ENCODE peak calls at places on chromosomes 11 and 22, in six cellular contexts. U, L, J, F, M and G are unnamed samples.

GRCh38 chr11:113906038-113906437 is 1.4 kb downstream of the HTR3B start:
- DNase-seq in F (peak; percentile 50), U (peak; percentile 30), L (peak; percentile 35), M (no peak), J (no peak), G (peak; percentile 22)

GRCh38 chr22:41830174-41830573 is 2.7 kb upstream of the SREBF2 start:
- DNase-seq in L (no peak), J (no peak), U (no peak), F (no peak), M (no peak), G (no peak)

GRCh38 chr11:44329472-44330230 is 19.7 kb upstream of the ALX4 start:
- DNase-seq in U (no peak), F (no peak), M (no peak), J (no peak), L (no peak), G (no peak)

GRCh38 chr11:102426000-102426399 is 26.6 kb downstream of the TMEM123 start:
- DNase-seq in M (no peak), F (no peak), J (no peak), L (no peak), U (no peak), G (no peak)

GRCh38 chr11:33016654-33017053 is 976 bp downstream of the DEPDC7 start:
- DNase-seq in M (no peak), F (peak; percentile 35), L (no peak), J (no peak), U (no peak), G (no peak)

GRCh38 chr11:42824067-42824466 is 487.7 kb upstream of the API5 start:
- DNase-seq in U (no peak), L (no peak), F (no peak), M (no peak), J (no peak), G (no peak)

GRCh38 chr11:74015919-74016684 is 7.2 kb upstream of the UCP3 start:
- DNase-seq in M (no peak), U (peak; percentile 46), J (no peak), L (no peak), F (no peak), G (no peak)

GRCh38 chr11:129605815-129606214 is 209.8 kb upstream of the TMEM45B start:
- DNase-seq in L (no peak), J (no peak), F (no peak), M (no peak), U (no peak), G (no peak)

GRCh38 chr11:18775492-18776292 is 15.9 kb downstream of the PTPN5 start:
- DNase-seq in M (peak; percentile 34), L (peak; percentile 86), F (peak; percentile 32), J (peak; percentile 68), U (peak; percentile 70), G (peak; percentile 59)

GRCh38 chr22:47776329-47776728 is 1013.9 kb downstream of the TBC1D22A start:
- DNase-seq in U (no peak), L (no peak), M (no peak), J (no peak), F (no peak), G (no peak)

GRCh38 chr11:11044137-11044855 is 186.4 kb upstream of the ZBED5 start:
- DNase-seq in J (no peak), L (no peak), U (no peak), F (no peak), M (no peak), G (no peak)

GRCh38 chr11:121513807-121514206 is 61.0 kb upstream of the SORL1-AS1 start:
- DNase-seq in U (no peak), L (no peak), J (no peak), F (no peak), M (no peak), G (no peak)

GRCh38 chr11:76680517-76681425 is 10.2 kb upstream of the LRRC32 start:
- DNase-seq in U (peak; percentile 66), J (no peak), F (peak; percentile 50), M (peak; percentile 49), L (peak; percentile 87), G (peak; percentile 75)

GRCh38 chr11:70099578-70100282 is 21.6 kb downstream of the ANO1 start:
- DNase-seq in L (no peak), U (no peak), J (no peak), F (no peak), M (no peak), G (peak; percentile 4)

GRCh38 chr22:45553333-45554039 is 50.8 kb downstream of the FBLN1 start:
- DNase-seq in U (peak; percentile 68), M (peak; percentile 72), J (no peak), L (peak; percentile 87), F (peak; percentile 92), G (peak; percentile 95)

GRCh38 chr11:33317662-33318061 is 60.5 kb downstream of the HIPK3 start:
- DNase-seq in M (no peak), F (peak; percentile 22), J (no peak), L (no peak), U (no peak), G (no peak)

GRCh38 chr11:87659807-87660206 is 515.4 kb downstream of the RAB38 start:
- DNase-seq in U (no peak), M (no peak), F (no peak), L (no peak), J (no peak), G (no peak)

GRCh38 chr11:61158691-61159381 is 2.4 kb downstream of the VPS37C start:
- DNase-seq in J (no peak), U (no peak), F (peak; percentile 42), L (no peak), M (no peak), G (peak; percentile 82)

DNA sequence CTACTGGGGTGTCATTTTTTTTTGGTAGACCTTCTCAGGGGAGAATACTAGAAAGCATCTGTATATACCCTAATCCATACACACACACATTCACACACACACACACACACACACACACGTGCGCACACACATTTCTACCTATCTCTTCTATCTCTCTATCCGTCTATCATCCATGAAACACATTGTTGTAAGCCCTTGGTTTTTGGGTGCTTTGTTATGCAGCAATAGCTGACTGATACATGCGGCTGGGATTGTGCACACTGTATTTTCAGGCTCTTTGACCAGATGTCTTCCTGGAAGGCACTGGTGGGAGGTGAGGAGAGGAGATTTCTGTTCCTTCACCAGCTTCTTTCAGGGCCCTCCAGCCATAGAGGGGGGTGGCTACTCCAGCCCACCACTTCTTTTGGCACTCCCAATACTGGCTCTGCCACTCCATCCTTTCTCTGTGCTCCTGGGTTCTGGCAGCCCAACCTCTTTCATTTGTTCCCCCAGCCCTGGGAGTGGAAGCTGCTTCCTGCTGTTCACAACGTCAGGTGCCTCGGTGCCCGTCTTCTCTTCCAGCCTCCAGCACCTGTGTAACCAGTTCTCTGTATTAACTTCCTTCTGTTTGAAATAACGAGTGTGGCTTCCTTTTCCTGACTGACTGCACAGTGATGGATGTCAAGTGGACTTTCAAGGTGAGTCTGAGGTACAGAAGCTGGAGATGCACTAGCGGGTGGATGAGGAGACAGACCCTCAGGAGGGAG is 12.4 kb upstream of the MUC2 start:
- DNase-seq in U (no peak), J (no peak), L (no peak), M (no peak), F (no peak), G (no peak)
- TF ChIP-seq CTCF in U (no peak), J (no peak), L (no peak), M (no peak), F (no peak), G (no peak)

GRCh38 chr11:9362393-9362863 is 22.0 kb upstream of the IPO7 start:
- DNase-seq in M (no peak), L (no peak), U (no peak), J (no peak), F (no peak), G (no peak)

GRCh38 chr11:9367551-9367950 is 16.9 kb upstream of the IPO7 start:
- DNase-seq in L (no peak), M (no peak), U (no peak), F (no peak), J (no peak), G (no peak)

GRCh38 chr11:9363954-9364912 is 20.2 kb upstream of the IPO7 start:
- DNase-seq in F (peak; percentile 99), U (peak; percentile 96), M (peak; percentile 90), L (peak; percentile 85), J (peak; percentile 96), G (peak; percentile 95)
- TF ChIP-seq CTCF in F (peak; percentile 16), U (no peak), M (no peak), L (no peak), J (no peak), G (no peak)

GRCh38 chr11:17385926-17386325 is 2.5 kb downstream of the KCNJ11 start:
- DNase-seq in F (no peak), U (no peak), J (no peak), L (no peak), M (no peak), G (no peak)

GRCh38 chr11:17387811-17388210 is 648 bp downstream of the KCNJ11 start:
- DNase-seq in L (no peak), M (no peak), U (no peak), F (no peak), J (no peak), G (no peak)

GRCh38 chr11:17387280-17387679 is 1.2 kb downstream of the KCNJ11 start:
- DNase-seq in J (no peak), F (no peak), U (no peak), M (no peak), L (no peak), G (no peak)

GRCh38 chr11:17385492-17385891 is 3.0 kb downstream of the KCNJ11 start:
- DNase-seq in L (no peak), J (no peak), M (no peak), U (no peak), F (no peak), G (no peak)

DNA sequence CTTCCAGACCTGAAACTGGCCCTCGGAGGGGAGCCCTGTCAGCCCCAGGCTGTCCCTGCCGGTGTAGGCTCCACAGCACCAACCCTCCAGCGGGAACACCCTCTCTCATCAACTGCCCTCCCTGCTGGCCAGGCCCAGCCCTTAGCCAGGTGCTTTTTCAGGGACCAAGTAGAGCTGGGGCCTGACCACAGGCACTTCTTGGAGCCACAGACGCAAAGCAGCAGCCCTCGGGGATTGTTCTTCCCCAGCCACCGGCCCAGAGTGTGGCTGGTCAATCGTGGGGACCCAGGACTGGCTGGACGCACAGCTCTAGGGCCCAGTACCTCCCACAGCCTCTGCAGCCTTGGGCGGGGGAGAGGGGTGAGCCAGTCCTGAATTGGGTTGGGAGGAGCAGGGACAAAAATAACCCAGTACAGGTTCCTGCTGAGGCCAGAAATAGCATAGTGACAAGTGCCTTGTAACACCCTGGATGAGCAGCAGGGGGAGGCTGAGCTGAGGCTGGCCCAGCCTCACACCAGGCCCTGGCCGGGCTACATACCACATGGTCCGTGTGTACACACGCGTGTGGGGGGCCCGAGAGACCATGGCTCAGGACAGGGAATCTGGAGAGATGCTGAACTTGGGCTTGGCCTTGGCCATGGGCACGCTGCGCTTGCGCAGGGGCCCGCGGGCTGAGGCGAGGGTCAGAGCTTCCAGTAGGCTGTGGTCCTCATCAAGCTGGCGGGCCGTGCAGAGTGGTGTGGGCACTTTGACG is 2.0 kb downstream of the KCNJ11 start:
- DNase-seq in U (peak; percentile 80), M (no peak), J (peak; percentile 63), L (peak; percentile 76), F (peak; percentile 20), G (peak; percentile 46)
- TF ChIP-seq CTCF in U (peak; percentile 53), M (no peak), J (peak; percentile 74), L (peak; percentile 75), F (peak; percentile 79), G (peak; percentile 76)

DNA sequence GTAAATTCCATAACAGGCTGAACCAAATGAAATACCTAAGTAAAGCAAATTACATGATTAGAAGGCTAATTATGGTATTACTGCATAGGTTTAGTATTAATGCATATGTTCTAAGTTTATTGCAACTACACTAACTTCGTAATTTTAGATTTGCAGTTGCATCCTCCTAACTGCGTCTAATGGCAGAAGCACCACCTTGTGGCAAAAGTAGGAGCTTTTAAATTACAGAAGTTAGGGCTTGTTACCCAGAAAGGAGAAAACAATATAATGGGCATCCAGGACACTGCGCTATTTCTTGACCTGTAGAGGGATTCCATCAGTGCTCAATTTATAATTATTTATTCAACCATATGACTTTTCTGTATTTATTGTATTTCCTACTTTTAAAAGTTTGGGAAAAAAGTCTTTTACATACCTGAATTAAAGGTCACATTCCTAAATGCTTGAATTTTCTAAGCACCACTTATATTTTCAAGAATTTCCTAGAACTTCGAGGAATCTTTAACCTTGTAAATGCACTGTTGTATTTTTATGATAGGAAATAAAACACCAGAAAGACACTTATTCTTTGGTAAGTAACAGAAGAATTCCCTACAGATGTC is 16.3 kb upstream of the GPR83 start:
- DNase-seq in M (no peak), U (no peak), L (no peak), J (no peak), F (peak; percentile 46), G (peak; percentile 77)
- TF ChIP-seq CTCF in M (no peak), U (peak; percentile 21), L (no peak), J (peak; percentile 35), F (peak; percentile 82), G (peak; percentile 75)